ENCODE peak calls at places on chromosomes 12 and 14, in four cellular contexts. N, G, A and T are unnamed samples.

GRCh38 chr12:96255077-96255476 is 60.9 kb downstream of the ELK3 start:
- DNase-seq in N (peak; percentile 38), G (no peak), A (no peak), T (no peak)

GRCh38 chr12:104057771-104058197 is 6.5 kb upstream of the HCFC2 start:
- DNase-seq in N (no peak), G (no peak), A (no peak), T (no peak)

GRCh38 chr14:74962059-74962458 is 6.7 kb upstream of the PGF start:
- DNase-seq in N (no peak), G (no peak), A (no peak), T (no peak)

GRCh38 chr12:39390752-39391151 is 52.2 kb downstream of the KIF21A start:
- DNase-seq in N (no peak), G (no peak), A (no peak), T (no peak)

GRCh38 chr12:99130808-99131538 is 485.9 kb downstream of the APAF1 start:
- DNase-seq in N (no peak), G (peak; percentile 43), A (no peak), T (no peak)

GRCh38 chr14:73725116-73726024 is 11.2 kb upstream of the PNMA1 start:
- DNase-seq in N (no peak), G (peak; percentile 78), A (no peak), T (no peak)

GRCh38 chr12:124305776-124306685 is 11.1 kb downstream of the RFLNA start:
- DNase-seq in N (no peak), G (no peak), A (no peak), T (no peak)

GRCh38 chr14:104134061-104134965 is 4.1 kb upstream of the KIF26A start:
- DNase-seq in N (no peak), G (no peak), A (no peak), T (no peak)

GRCh38 chr12:109782322-109782695 is 50.9 kb downstream of the TRPV4 start:
- DNase-seq in N (no peak), G (no peak), A (no peak), T (no peak)

GRCh38 chr12:93784339-93785086 is 107.3 kb downstream of the CRADD start:
- DNase-seq in N (peak; percentile 48), G (no peak), A (no peak), T (no peak)

GRCh38 chr12:115337693-115338543 is 653.9 kb upstream of the TBX3 start:
- DNase-seq in N (peak; percentile 17), G (peak; percentile 95), A (no peak), T (no peak)

GRCh38 chr14:53273671-53274072 is 120.5 kb upstream of the DDHD1 start:
- DNase-seq in N (no peak), G (no peak), A (no peak), T (no peak)

GRCh38 chr12:15693233-15693911 is 95.8 kb downstream of the EPS8 start:
- DNase-seq in N (no peak), G (no peak), A (no peak), T (no peak)

GRCh38 chr12:63821781-63822251 is 22.7 kb upstream of the SRGAP1 start:
- DNase-seq in N (no peak), G (no peak), A (no peak), T (no peak)